ENCODE peak calls at places on chromosomes 13 and 19, in six cellular contexts. One of them, this sample, is unnamed.

GRCh38 chr13:79434578-79434977 is 28.5 kb upstream of the RBM26 start:
- DNase-seq in lung: no peak
- DNase-seq in right atrium auricular region: no peak
- DNase-seq in neural progenitor cell: no peak
- DNase-seq in Peyer's patch: no peak
- DNase-seq in thoracic aorta: no peak
- DNase-seq in this sample: no peak

GRCh38 chr13:100197591-100198365 is 108.9 kb downstream of the PCCA start:
- DNase-seq in right atrium auricular region: no peak
- DNase-seq in lung: no peak
- DNase-seq in thoracic aorta: no peak
- DNase-seq in Peyer's patch: no peak
- DNase-seq in neural progenitor cell: no peak
- DNase-seq in this sample: no peak

GRCh38 chr13:22049384-22049783 is 378.5 kb downstream of the FGF9 start:
- DNase-seq in right atrium auricular region: no peak
- DNase-seq in lung: no peak
- DNase-seq in Peyer's patch: no peak
- DNase-seq in neural progenitor cell: no peak
- DNase-seq in thoracic aorta: no peak
- DNase-seq in this sample: no peak

GRCh38 chr19:1135454-1135853 is 31.7 kb downstream of the GPX4 start:
- DNase-seq in neural progenitor cell: no peak
- DNase-seq in right atrium auricular region: no peak
- DNase-seq in lung: no peak
- DNase-seq in thoracic aorta: no peak
- DNase-seq in Peyer's patch: no peak
- DNase-seq in this sample: no peak

GRCh38 chr19:29806098-29806866 is 5.5 kb upstream of the CCNE1 start:
- DNase-seq in right atrium auricular region: peak; percentile 66
- DNase-seq in thoracic aorta: no peak
- DNase-seq in lung: no peak
- DNase-seq in Peyer's patch: no peak
- DNase-seq in neural progenitor cell: peak; percentile 40
- DNase-seq in this sample: no peak

GRCh38 chr13:99658266-99658991 is 157.2 kb downstream of the TM9SF2 start:
- DNase-seq in neural progenitor cell: peak; percentile 83
- DNase-seq in thoracic aorta: no peak
- DNase-seq in lung: peak; percentile 40
- DNase-seq in Peyer's patch: peak; percentile 60
- DNase-seq in right atrium auricular region: peak; percentile 71
- DNase-seq in this sample: peak; percentile 64

GRCh38 chr19:4495471-4495870 is 22.8 kb downstream of the PLIN4 start:
- DNase-seq in neural progenitor cell: no peak
- DNase-seq in right atrium auricular region: no peak
- DNase-seq in lung: no peak
- DNase-seq in thoracic aorta: no peak
- DNase-seq in Peyer's patch: no peak
- DNase-seq in this sample: no peak

GRCh38 chr13:97174638-97175037 is 47.5 kb upstream of the MBNL2 start:
- DNase-seq in thoracic aorta: no peak
- DNase-seq in Peyer's patch: no peak
- DNase-seq in lung: no peak
- DNase-seq in right atrium auricular region: no peak
- DNase-seq in neural progenitor cell: no peak
- DNase-seq in this sample: no peak

GRCh38 chr13:81565849-81566248 is 1224.9 kb upstream of the SPRY2 start:
- DNase-seq in thoracic aorta: no peak
- DNase-seq in right atrium auricular region: no peak
- DNase-seq in Peyer's patch: no peak
- DNase-seq in neural progenitor cell: no peak
- DNase-seq in lung: no peak
- DNase-seq in this sample: no peak

GRCh38 chr13:99403458-99403971 is 96.3 kb upstream of the GPR183 start:
- DNase-seq in right atrium auricular region: no peak
- DNase-seq in neural progenitor cell: no peak
- DNase-seq in lung: no peak
- DNase-seq in thoracic aorta: no peak
- DNase-seq in Peyer's patch: no peak
- DNase-seq in this sample: no peak

GRCh38 chr19:44718441-44719261 is 19.7 kb downstream of the CEACAM16 start:
- DNase-seq in neural progenitor cell: peak; percentile 55
- DNase-seq in thoracic aorta: peak; percentile 36
- DNase-seq in lung: peak; percentile 70
- DNase-seq in Peyer's patch: no peak
- DNase-seq in right atrium auricular region: peak; percentile 88
- DNase-seq in this sample: no peak

GRCh38 chr19:16068696-16069259 is 7.5 kb upstream of the TPM4 start:
- DNase-seq in thoracic aorta: no peak
- DNase-seq in lung: no peak
- DNase-seq in Peyer's patch: no peak
- DNase-seq in right atrium auricular region: no peak
- DNase-seq in neural progenitor cell: no peak
- DNase-seq in this sample: no peak
- H3K27ac ChIP-seq in thoracic aorta: peak overlapping the region; percentile 98
- H3K27ac ChIP-seq in lung: peak overlapping the region; percentile 30
- H3K27ac ChIP-seq in Peyer's patch: peak overlapping the region; percentile 82
- H3K27ac ChIP-seq in right atrium auricular region: no peak overlapping the region
- H3K27ac ChIP-seq in neural progenitor cell: no peak overlapping the region
- H3K27ac ChIP-seq in this sample: no peak overlapping the region

DNA sequence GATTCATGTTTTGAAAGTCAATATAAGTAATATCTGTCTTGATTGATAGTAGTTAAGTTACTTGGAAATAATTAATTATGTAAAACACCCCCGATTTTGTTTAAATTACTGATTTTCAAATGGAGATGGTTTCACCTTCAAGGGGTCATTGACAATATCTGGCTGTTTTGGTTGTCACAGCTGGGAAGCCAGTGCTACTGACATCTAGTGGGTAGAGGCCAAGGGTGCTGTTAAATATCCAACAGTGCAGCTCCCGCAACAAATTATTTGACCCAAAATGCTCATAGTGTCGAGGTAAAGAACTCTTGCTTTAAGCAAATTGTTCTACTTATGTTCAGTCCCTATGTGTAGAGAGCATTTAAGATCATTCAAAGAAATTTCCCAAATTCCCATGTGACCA is 50.6 kb upstream of the PCDH20 start:
- DNase-seq in thoracic aorta: no peak
- DNase-seq in right atrium auricular region: no peak
- DNase-seq in Peyer's patch: no peak
- DNase-seq in neural progenitor cell: peak; percentile 18
- DNase-seq in lung: no peak
- DNase-seq in this sample: no peak
- TF ChIP-seq CTCF in thoracic aorta: no peak
- TF ChIP-seq CTCF in right atrium auricular region: no peak
- TF ChIP-seq CTCF in Peyer's patch: no peak
- TF ChIP-seq CTCF in neural progenitor cell: peak; percentile 43
- TF ChIP-seq CTCF in lung: no peak
- TF ChIP-seq CTCF in this sample: no peak

DNA sequence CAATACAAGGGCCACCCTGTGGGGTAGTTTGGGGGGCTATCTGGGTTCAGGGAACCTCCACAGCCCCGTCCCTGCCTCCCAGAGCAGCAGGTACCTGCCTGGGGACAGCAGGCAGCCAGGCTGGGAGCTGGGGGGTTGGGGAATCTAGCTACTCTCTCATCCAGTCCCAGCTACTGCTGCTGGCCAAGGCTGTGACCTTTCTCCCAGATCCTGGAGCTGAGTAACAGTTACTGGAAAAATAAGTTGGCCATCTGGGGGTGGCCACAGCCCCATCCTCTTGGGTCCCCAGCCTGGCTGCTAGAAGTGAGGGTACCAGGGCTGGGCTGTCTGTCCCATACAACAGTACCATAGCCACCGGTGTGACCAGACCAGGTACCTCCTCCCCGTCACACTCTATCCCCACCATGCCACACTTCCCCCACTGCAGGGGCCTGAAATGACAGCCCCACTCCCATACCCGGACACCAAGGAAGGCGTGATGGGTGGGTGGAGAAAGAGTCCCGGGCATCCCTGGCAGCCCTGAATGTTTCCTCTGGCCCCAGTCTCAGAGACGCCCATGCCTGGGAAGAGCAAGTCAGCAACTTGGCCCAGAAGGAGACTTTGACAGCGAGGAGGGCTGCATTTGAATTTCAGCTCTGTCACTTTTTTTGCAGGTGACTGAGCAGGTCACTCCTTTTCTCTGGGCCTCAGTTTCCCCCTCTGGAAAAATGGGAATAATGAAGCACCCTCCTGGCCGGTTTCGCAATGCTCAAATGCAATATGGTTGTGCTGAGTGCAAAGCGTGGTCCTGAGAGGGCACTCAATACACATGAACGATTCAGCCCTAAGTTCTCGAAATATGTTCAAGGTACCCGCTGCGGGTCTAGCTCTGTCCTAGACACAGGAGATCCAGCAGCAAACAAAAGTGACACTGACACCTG is 30.7 kb upstream of the NFIC start:
- DNase-seq in neural progenitor cell: no peak
- DNase-seq in thoracic aorta: peak; percentile 31
- DNase-seq in Peyer's patch: no peak
- DNase-seq in lung: no peak
- DNase-seq in right atrium auricular region: peak; percentile 87
- DNase-seq in this sample: no peak
- H3K27ac ChIP-seq in neural progenitor cell: no peak overlapping the region
- H3K27ac ChIP-seq in thoracic aorta: peak overlapping the region; percentile 92
- H3K27ac ChIP-seq in Peyer's patch: peak overlapping the region; percentile 98
- H3K27ac ChIP-seq in lung: peak overlapping the region; percentile 95
- H3K27ac ChIP-seq in right atrium auricular region: peak overlapping the region; percentile 95
- H3K27ac ChIP-seq in this sample: no peak overlapping the region

DNA sequence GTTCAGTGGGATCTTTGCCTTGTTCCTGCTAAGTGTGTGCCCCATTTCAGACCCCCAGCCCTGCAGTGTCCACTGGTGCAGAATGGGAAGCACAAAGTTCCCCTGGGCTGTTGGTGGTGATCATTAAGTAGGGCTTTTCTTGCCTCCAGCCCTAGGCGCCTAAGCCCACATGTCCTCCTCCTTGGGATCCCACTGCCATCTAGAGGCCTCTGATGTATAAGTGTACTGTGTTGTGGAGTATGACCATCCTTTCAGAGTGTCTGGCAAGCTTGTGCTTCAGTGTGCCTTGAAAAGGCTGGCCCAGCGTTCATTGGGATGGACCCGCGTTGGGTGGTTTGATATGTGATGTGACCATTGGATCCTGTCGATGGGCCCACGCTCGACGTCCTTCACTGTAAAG is 71.2 kb downstream of the WASF3 start:
- DNase-seq in right atrium auricular region: no peak
- DNase-seq in neural progenitor cell: peak; percentile 41
- DNase-seq in thoracic aorta: no peak
- DNase-seq in Peyer's patch: no peak
- DNase-seq in lung: no peak
- DNase-seq in this sample: no peak
- TF ChIP-seq CTCF in right atrium auricular region: no peak
- TF ChIP-seq CTCF in neural progenitor cell: peak; percentile 36
- TF ChIP-seq CTCF in thoracic aorta: no peak
- TF ChIP-seq CTCF in Peyer's patch: no peak
- TF ChIP-seq CTCF in lung: no peak
- TF ChIP-seq CTCF in this sample: no peak

DNA sequence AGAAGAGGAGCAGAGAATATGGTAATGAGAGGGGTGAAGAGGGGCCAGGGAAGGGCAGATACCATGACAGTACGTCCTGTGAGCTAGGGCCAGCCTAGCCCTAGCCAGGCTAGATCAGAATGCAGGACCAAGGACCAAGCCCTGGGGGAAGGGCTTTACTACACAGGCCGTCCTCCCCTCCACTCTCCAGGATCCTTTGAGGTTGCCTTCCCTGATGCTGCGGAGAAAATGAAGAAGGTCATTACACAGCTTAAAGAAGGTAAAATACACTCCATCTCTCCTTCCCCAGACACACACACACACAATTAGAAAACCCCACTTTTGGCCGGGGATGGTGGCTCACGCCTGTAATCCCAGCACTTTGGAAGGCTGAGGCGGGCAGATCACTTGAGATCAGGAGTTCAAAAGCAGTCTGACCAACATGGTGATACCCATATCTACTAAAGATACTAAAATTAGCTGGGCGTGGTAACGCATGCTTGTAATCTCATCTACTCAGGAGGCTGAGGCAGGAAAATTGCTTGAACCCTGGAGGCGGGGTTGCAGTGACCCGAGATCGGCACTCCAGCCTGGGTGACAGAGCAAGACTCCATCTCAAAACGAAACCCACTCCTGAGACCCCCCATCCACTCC is 8.5 kb downstream of the SPACA6 start:
- DNase-seq in Peyer's patch: no peak
- DNase-seq in lung: no peak
- DNase-seq in neural progenitor cell: no peak
- DNase-seq in thoracic aorta: no peak
- DNase-seq in right atrium auricular region: no peak
- DNase-seq in this sample: no peak
- H3K27ac ChIP-seq in Peyer's patch: peak overlapping the region; percentile 79
- H3K27ac ChIP-seq in lung: no peak overlapping the region
- H3K27ac ChIP-seq in neural progenitor cell: no peak overlapping the region
- H3K27ac ChIP-seq in thoracic aorta: peak overlapping the region; percentile 89
- H3K27ac ChIP-seq in right atrium auricular region: peak overlapping the region; percentile 89
- H3K27ac ChIP-seq in this sample: no peak overlapping the region

GRCh38 chr13:51589793-51590192 is 5.5 kb downstream of the WDFY2 start:
- DNase-seq in right atrium auricular region: no peak
- DNase-seq in thoracic aorta: no peak
- DNase-seq in neural progenitor cell: no peak
- DNase-seq in lung: no peak
- DNase-seq in Peyer's patch: no peak
- DNase-seq in this sample: no peak
- TF ChIP-seq CTCF in right atrium auricular region: no peak
- TF ChIP-seq CTCF in thoracic aorta: no peak
- TF ChIP-seq CTCF in neural progenitor cell: no peak
- TF ChIP-seq CTCF in lung: no peak
- TF ChIP-seq CTCF in Peyer's patch: no peak
- TF ChIP-seq CTCF in this sample: no peak

DNA sequence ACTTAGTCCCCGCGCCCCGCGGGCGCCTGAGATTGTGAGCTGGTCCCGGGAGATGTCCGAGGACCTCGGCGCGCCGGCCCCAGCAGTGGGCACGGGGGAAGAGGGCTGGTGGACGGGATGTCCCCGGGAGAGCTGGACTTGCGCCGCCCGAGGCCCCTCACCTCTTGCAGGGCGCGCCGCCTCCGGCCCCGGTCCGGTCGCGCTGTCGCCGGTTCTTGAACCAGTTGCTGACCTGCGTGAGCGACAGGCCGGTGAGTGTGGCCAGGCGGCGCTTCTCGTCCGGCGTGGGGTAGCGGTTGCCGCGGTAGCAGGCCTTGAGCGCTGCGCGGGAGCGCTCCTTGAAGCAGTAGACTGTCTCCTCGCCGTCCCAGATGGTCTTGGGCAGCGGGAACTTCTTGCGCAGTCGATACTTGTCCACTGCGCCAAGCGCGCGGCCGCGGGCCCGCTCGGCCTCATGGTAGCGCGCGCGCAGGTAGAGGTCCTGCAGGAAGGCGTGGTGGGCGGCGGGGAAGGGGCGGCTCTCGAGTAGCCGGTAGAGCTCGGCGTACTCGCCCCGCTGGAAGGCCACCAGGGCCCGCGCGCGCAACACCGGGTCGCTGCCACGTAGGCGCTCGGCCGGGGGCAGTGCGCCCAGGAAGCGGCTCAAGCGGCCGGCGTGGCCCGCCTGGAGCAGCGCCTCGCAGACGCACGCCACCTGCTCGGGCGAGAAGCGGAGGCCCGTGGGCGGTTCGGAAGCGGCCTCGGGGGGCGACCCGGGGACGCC is 990 bp downstream of the SIX5 start:
- DNase-seq in thoracic aorta: no peak
- DNase-seq in right atrium auricular region: peak; percentile 71
- DNase-seq in Peyer's patch: peak; percentile 29
- DNase-seq in lung: peak; percentile 66
- DNase-seq in neural progenitor cell: peak; percentile 83
- DNase-seq in this sample: no peak
- H3K27ac ChIP-seq in thoracic aorta: peak overlapping the region; percentile 94
- H3K27ac ChIP-seq in right atrium auricular region: peak overlapping the region; percentile 96
- H3K27ac ChIP-seq in Peyer's patch: peak overlapping the region; percentile 96
- H3K27ac ChIP-seq in lung: peak overlapping the region; percentile 87
- H3K27ac ChIP-seq in neural progenitor cell: peak overlapping the region; percentile 94
- H3K27ac ChIP-seq in this sample: no peak overlapping the region